ENCODE peak calls at places on chromosomes 4 and X, in ten cellular contexts. J is left cardiac atrium; Q is DMS 273 treated with DMSO at 0.1 percent for 48 hours; F is CD8-positive, alpha-beta memory T cell; P is G401; I is LNCaP clone FGC; M is NCI-H1105; D is mucosa of descending colon; R is GM04503; N is lung. B is an unnamed sample.
A peak's percentile ranks its signal among the peaks of the same experiment; 100 is the strongest.

GRCh38 chr4:24428850-24429249 is 155.5 kb downstream of the DHX15 start:
- DNase-seq in P (no peak), I (no peak), N (no peak), J (no peak), Q (no peak), F (no peak), R (no peak), D (no peak), M (no peak), B (no peak)

GRCh38 chr4:67776746-67777145 is 22.6 kb upstream of the GNRHR start:
- DNase-seq in J (no peak), F (no peak), R (no peak), M (no peak), I (no peak), N (no peak), D (no peak), P (no peak), Q (peak; percentile 7), B (no peak)

GRCh38 chrX:2463973-2464676 is 36.7 kb downstream of the DHRSX start:
- DNase-seq in D (no peak), J (no peak), P (peak; percentile 71), I (no peak), R (no peak), M (no peak), F (no peak), N (no peak), Q (no peak), B (no peak)

GRCh38 chrX:12955882-12956703 is 18.8 kb upstream of the TMSB4X start:
- DNase-seq in F (peak; percentile 84), J (peak; percentile 64), Q (no peak), R (peak; percentile 41), P (no peak), D (peak; percentile 62), N (peak; percentile 77), I (no peak), M (no peak), B (no peak)

GRCh38 chr4:165368114-165368513 is 10.7 kb upstream of the CPE start:
- DNase-seq in R (no peak), M (no peak), D (no peak), F (no peak), I (no peak), P (no peak), Q (no peak), J (no peak), N (no peak), B (no peak)

GRCh38 chr4:179415842-179416223 is 1973.6 kb upstream of the AGA start:
- DNase-seq in M (peak; percentile 37), J (no peak), R (no peak), I (peak; percentile 52), D (peak; percentile 5), P (no peak), F (no peak), Q (no peak), N (no peak), B (no peak)

GRCh38 chr4:52958232-52958631 is 96.1 kb downstream of the RASL11B start:
- DNase-seq in I (no peak), Q (no peak), J (no peak), N (no peak), P (no peak), R (no peak), F (no peak), D (no peak), M (no peak), B (no peak)

GRCh38 chr4:38133711-38134480 is 173.7 kb downstream of the PTTG2 start:
- DNase-seq in R (no peak), I (no peak), M (no peak), N (no peak), J (no peak), D (peak; percentile 52), P (no peak), F (no peak), Q (no peak), B (no peak)